ENCODE peak calls at places on chromosome X, in six cellular contexts. N is endothelial cell of umbilical vein, C is lower lobe of right lung, S is breast epithelium, O is IMR-90, D is ascending aorta. G is an unnamed sample. For H3K27me3, the result is how much of the 10 kb centered on the place peaks cover.

GRCh38 chrX:25067271-25068172 is 51.8 kb upstream of the ARX start:
- DNase-seq in N (no peak), C (no peak), S (no peak), O (no peak), D (no peak), G (peak)

GRCh38 chrX:68443155-68443868 is 10.0 kb upstream of the OPHN1 start:
- DNase-seq in N (peak), C (peak), S (peak), O (peak), D (no peak), G (no peak)

GRCh38 chrX:31209005-31209612 is 137.3 kb upstream of the FTHL17 start:
- DNase-seq in N (peak), C (no peak), S (no peak), O (peak), D (no peak), G (no peak)

GRCh38 chrX:87397103-87397886 is 120.3 kb upstream of the KLHL4 start:
- DNase-seq in N (no peak), C (no peak), S (no peak), O (no peak), D (no peak), G (no peak)

GRCh38 chrX:15500497-15500966 is at the start of gene BMX:
- DNase-seq in N (peak), C (peak), S (no peak), O (no peak), D (peak), G (no peak)

GRCh38 chrX:46325312-46325877 is 219.8 kb downstream of the ZNF674 start:
- DNase-seq in N (peak), C (peak), S (peak), O (peak), D (peak), G (no peak)

GRCh38 chrX:84044051-84044450 is 143.9 kb downstream of the RPS6KA6 start:
- DNase-seq in N (no peak), C (no peak), S (no peak), O (no peak), D (no peak), G (no peak)

GRCh38 chrX:44915361-44915868 is 42.4 kb downstream of the KDM6A start:
- DNase-seq in N (peak), C (no peak), S (no peak), O (peak), D (no peak), G (no peak)

GRCh38 chrX:115525486-115525885 is 35.5 kb upstream of the PLS3 start:
- DNase-seq in N (no peak), C (peak), S (no peak), O (no peak), D (no peak), G (no peak)

GRCh38 chrX:69189972-69190371 is 24.7 kb upstream of the PJA1 start:
- DNase-seq in N (no peak), C (no peak), S (no peak), O (no peak), D (peak), G (no peak)

GRCh38 chrX:51144828-51145442 is 187.7 kb upstream of the NUDT10 start:
- DNase-seq in N (peak), C (no peak), S (no peak), O (peak), D (no peak), G (peak)

GRCh38 chrX:30935985-30936384 is 46.9 kb upstream of the TAB3 start:
- DNase-seq in N (peak), C (no peak), S (no peak), O (peak), D (no peak), G (no peak)

GRCh38 chrX:55056820-55057690 is 17.8 kb upstream of the PAGE2B start:
- DNase-seq in N (peak), C (no peak), S (no peak), O (peak), D (no peak), G (no peak)

GRCh38 chrX:63754141-63754859 is 30.7 kb downstream of the ARHGEF9 start:
- DNase-seq in N (peak), C (no peak), S (peak), O (peak), D (no peak), G (no peak)

GRCh38 chrX:137749282-137749681 is 183.4 kb downstream of the ZIC3 start:
- DNase-seq in N (no peak), C (no peak), S (no peak), O (no peak), D (no peak), G (no peak)

GRCh38 chrX:25599061-25599460 is 539.1 kb upstream of the MAGEB18 start:
- DNase-seq in N (no peak), C (no peak), S (no peak), O (no peak), D (no peak), G (no peak)

GRCh38 chrX:150897371-150898319 is 823 bp downstream of the CD99L2 start:
- DNase-seq in N (peak), C (peak), S (no peak), O (no peak), D (no peak), G (peak)

GRCh38 chrX:49257846-49258748 is 6.4 kb downstream of the FOXP3 start:
- DNase-seq in N (no peak), C (no peak), S (no peak), O (no peak), D (no peak), G (no peak)

GRCh38 chrX:149314031-149314430 is 191.1 kb downstream of the IDS start:
- DNase-seq in N (no peak), C (no peak), S (no peak), O (no peak), D (no peak), G (no peak)

GRCh38 chrX:136635235-136635634 is 12.7 kb upstream of the CD40LG start:
- DNase-seq in N (no peak), C (no peak), S (no peak), O (no peak), D (no peak), G (no peak)

GRCh38 chrX:2500091-2500680 is 590 bp downstream of the DHRSX start:
- DNase-seq in N (peak), C (peak), S (no peak), O (peak), D (no peak), G (peak)

GRCh38 chrX:41875142-41875541 is 48.2 kb downstream of the CASK start:
- DNase-seq in N (no peak), C (no peak), S (no peak), O (peak), D (no peak), G (no peak)

GRCh38 chrX:9525511-9526248 is 60.8 kb downstream of the TBL1X start:
- DNase-seq in N (peak), C (no peak), S (no peak), O (peak), D (no peak), G (no peak)

GRCh38 chrX:124234348-124234747 is 98.1 kb upstream of the TEX13D start:
- DNase-seq in N (no peak), C (no peak), S (no peak), O (no peak), D (no peak), G (no peak)

GRCh38 chrX:72030431-72030830 is 101.3 kb downstream of the RTL5 start:
- DNase-seq in N (no peak), C (no peak), S (no peak), O (no peak), D (no peak), G (no peak)

GRCh38 chrX:21723097-21723496 is 34.8 kb downstream of the SMPX start:
- DNase-seq in N (no peak), C (no peak), S (no peak), O (peak), D (no peak), G (no peak)

GRCh38 chrX:39689374-39690104 is 408.2 kb downstream of the BCOR start:
- DNase-seq in N (no peak), C (no peak), S (no peak), O (no peak), D (no peak), G (no peak)

GRCh38 chrX:39690541-39691415 is 407.0 kb downstream of the BCOR start:
- DNase-seq in N (no peak), C (no peak), S (no peak), O (no peak), D (no peak), G (no peak)

GRCh38 chrX:39688576-39689373 is 409.0 kb downstream of the BCOR start:
- DNase-seq in N (peak), C (peak), S (no peak), O (peak), D (peak), G (no peak)

GRCh38 chrX:39691724-39692123 is 406.0 kb downstream of the BCOR start:
- DNase-seq in N (no peak), C (no peak), S (no peak), O (no peak), D (no peak), G (no peak)

GRCh38 chrX:39688219-39688575 is 409.6 kb downstream of the BCOR start:
- DNase-seq in N (no peak), C (no peak), S (no peak), O (no peak), D (no peak), G (no peak)
- TF ChIP-seq CTCF in N (no peak), C (no peak), S (no peak), O (no peak), D (no peak), G (no peak)

GRCh38 chrX:135213200-135213844 is 38.5 kb upstream of the ETDA start:
- DNase-seq in N (no peak), C (no peak), S (no peak), O (no peak), D (no peak), G (no peak)
- H3K27me3 ChIP-seq in N (under half), C (under half), S (under half), O (under half), D (under half), G (under half)

GRCh38 chrX:134294548-134294947 is 57.6 kb downstream of the CCDC160 start:
- DNase-seq in N (peak), C (no peak), S (no peak), O (peak), D (no peak), G (no peak)
- TF ChIP-seq CTCF in N (no peak), C (no peak), S (no peak), O (peak), D (no peak), G (peak)

DNA sequence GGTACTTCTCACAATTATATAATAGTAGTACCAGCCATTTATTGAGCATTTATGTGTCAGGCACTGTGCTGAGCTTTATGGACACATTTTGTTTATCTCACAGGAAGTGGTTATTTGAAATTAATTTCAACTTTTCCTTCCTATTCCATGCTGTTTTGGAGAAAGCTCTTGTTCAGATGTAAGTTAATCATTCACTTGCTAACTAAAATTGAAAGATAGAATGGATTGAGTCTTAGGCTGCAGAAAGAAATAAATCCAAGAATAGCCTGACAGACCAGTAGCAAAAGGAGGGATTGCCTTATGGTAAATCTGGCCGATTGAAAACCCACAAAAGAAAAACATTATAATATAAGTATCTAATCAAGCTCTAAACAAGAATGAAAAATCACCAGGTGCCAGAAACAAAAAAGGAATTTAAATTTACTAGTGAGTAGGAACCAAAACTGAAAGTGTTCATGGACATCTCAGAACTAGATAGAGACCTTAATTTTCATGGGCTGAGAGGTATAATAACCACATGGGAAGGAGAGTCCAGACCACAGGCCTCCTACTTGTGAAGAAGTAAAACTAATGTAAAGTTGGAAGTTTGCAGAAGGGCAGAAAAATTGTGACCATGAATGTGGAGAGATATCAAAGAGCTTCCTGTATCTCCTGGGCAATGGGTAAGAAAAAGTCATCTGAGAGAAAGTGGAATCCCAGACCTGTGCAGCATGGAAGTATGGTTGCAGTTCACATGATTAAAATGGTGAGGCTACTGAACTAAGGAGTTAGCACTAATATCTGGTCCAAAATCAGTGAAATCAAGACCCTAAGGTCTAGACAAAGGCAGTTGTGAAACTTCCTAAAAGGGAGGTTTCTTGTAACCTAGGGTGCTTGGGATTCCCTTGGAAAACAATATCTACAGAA is 38.0 kb downstream of the RADX start:
- DNase-seq in N (no peak), C (no peak), S (no peak), O (no peak), D (no peak), G (no peak)
- H3K27me3 ChIP-seq in N (under half), C (under half), S (under half), O (under half), D (under half), G (under half)

GRCh38 chrX:56279869-56280268 is 47.7 kb downstream of the KLF8 start:
- DNase-seq in N (no peak), C (no peak), S (no peak), O (no peak), D (no peak), G (no peak)

GRCh38 chrX:56284269-56284668 is 52.1 kb downstream of the KLF8 start:
- DNase-seq in N (no peak), C (peak), S (no peak), O (no peak), D (no peak), G (no peak)

DNA sequence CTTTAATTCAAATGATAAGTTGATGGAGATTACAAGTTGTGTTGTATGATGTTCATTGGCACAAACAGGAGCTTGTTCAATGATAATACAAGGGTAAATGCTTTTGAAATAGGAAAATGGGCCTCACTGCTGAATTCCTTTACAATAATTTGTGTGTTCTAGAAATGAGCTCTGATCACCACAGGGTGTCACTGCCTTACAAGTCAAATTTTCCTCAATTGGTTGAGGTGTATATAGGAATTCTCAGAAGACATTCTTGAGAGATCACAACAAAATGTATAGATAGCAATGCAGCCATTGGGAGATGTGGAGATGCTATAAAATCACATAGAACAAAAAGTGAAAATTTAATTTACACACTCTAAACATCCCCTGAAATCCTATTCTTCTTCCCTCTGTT is 49.6 kb downstream of the KLF8 start:
- DNase-seq in N (peak), C (no peak), S (no peak), O (peak), D (no peak), G (no peak)
- TF ChIP-seq CTCF in N (no peak), C (no peak), S (no peak), O (peak), D (no peak), G (peak)

GRCh38 chrX:56130436-56130835 is 101.7 kb upstream of the KLF8 start:
- DNase-seq in N (no peak), C (no peak), S (no peak), O (no peak), D (no peak), G (no peak)
- H3K27me3 ChIP-seq in N (under half), C (under half), S (under half), O (under half), D (under half), G (under half)

GRCh38 chrX:33434256-33435092 is 223.1 kb upstream of the DMD start:
- DNase-seq in N (peak), C (no peak), S (peak), O (peak), D (peak), G (peak)
- TF ChIP-seq CTCF in N (peak), C (peak), S (peak), O (peak), D (peak), G (peak)

GRCh38 chrX:34528081-34528480 is 129.0 kb downstream of the TMEM47 start:
- DNase-seq in N (peak), C (no peak), S (no peak), O (no peak), D (no peak), G (no peak)
- H3K27me3 ChIP-seq in N (under half), C (under half), S (under half), O (under half), D (under half), G (under half)

GRCh38 chrX:113947548-113947947 is 636.3 kb upstream of the HTR2C start:
- DNase-seq in N (no peak), C (no peak), S (no peak), O (no peak), D (no peak), G (no peak)
- TF ChIP-seq CTCF in N (no peak), C (no peak), S (no peak), O (no peak), D (no peak), G (no peak)